ENCODE peak calls at places on chromosome 12, in six cellular contexts. B is GM10248; S is GM12865; P is CD8-positive, alpha-beta T cell; F is neural progenitor cell; C is mammary epithelial cell. U is an unnamed sample.

GRCh38 chr12:108800591-108800990 is 56.8 kb downstream of the SSH1 start:
- DNase-seq in B (no peak), S (no peak), P (no peak), F (no peak), C (no peak), U (no peak)

GRCh38 chr12:25859976-25860375 is 98.5 kb upstream of the RASSF8 start:
- DNase-seq in B (no peak), S (no peak), P (no peak), F (no peak), C (peak), U (no peak)

GRCh38 chr12:15584366-15585041 is 204.7 kb downstream of the EPS8 start:
- DNase-seq in B (peak), S (peak), P (no peak), F (peak), C (no peak), U (no peak)

GRCh38 chr12:24979286-24979685 is 30.4 kb upstream of the BCAT1 start:
- DNase-seq in B (no peak), S (peak), P (no peak), F (no peak), C (no peak), U (no peak)

GRCh38 chr12:21774358-21775129 is at the start of gene KCNJ8:
- DNase-seq in B (peak), S (no peak), P (no peak), F (peak), C (no peak), U (peak)

GRCh38 chr12:6327591-6328041 is 14.3 kb downstream of the TNFRSF1A start:
- DNase-seq in B (no peak), S (no peak), P (no peak), F (no peak), C (no peak), U (no peak)

GRCh38 chr12:623865-624372 is 39.3 kb downstream of the NINJ2 start:
- DNase-seq in B (no peak), S (no peak), P (no peak), F (no peak), C (no peak), U (no peak)

GRCh38 chr12:105922670-105923102 is 216.1 kb downstream of the NUAK1 start:
- DNase-seq in B (no peak), S (no peak), P (no peak), F (no peak), C (peak), U (no peak)

GRCh38 chr12:18864900-18865561 is 127.1 kb downstream of the CAPZA3 start:
- DNase-seq in B (no peak), S (peak), P (no peak), F (no peak), C (peak), U (no peak)

GRCh38 chr12:121581681-121582439 is 1.0 kb upstream of the KDM2B start:
- DNase-seq in B (no peak), S (no peak), P (no peak), F (peak), C (no peak), U (no peak)

GRCh38 chr12:56084958-56085543 is 5.1 kb downstream of the ERBB3 start:
- DNase-seq in B (no peak), S (peak), P (no peak), F (peak), C (no peak), U (peak)

GRCh38 chr12:113002155-113002554 is 23.8 kb downstream of the OAS2 start:
- DNase-seq in B (no peak), S (no peak), P (no peak), F (no peak), C (no peak), U (no peak)

GRCh38 chr12:100995201-100995600 is 200.6 kb downstream of the ANO4 start:
- DNase-seq in B (peak), S (peak), P (no peak), F (peak), C (peak), U (no peak)

GRCh38 chr12:100991059-100991562 is 196.5 kb downstream of the ANO4 start:
- DNase-seq in B (no peak), S (no peak), P (no peak), F (no peak), C (no peak), U (no peak)

GRCh38 chr12:100992194-100992593 is 197.6 kb downstream of the ANO4 start:
- DNase-seq in B (no peak), S (no peak), P (no peak), F (no peak), C (no peak), U (no peak)

GRCh38 chr12:100995771-100996170 is 201.2 kb downstream of the ANO4 start:
- DNase-seq in B (peak), S (peak), P (no peak), F (no peak), C (no peak), U (no peak)

GRCh38 chr12:100993916-100994315 is 199.3 kb downstream of the ANO4 start:
- DNase-seq in B (no peak), S (no peak), P (no peak), F (peak), C (no peak), U (no peak)
- TF ChIP-seq CTCF in B (no peak), S (no peak), P (no peak), F (peak), C (no peak), U (no peak)

GRCh38 chr12:115225845-115226244 is 541.9 kb upstream of the TBX3 start:
- DNase-seq in B (no peak), S (no peak), P (no peak), F (no peak), C (no peak), U (no peak)

GRCh38 chr12:115224031-115224430 is 540.1 kb upstream of the TBX3 start:
- DNase-seq in B (no peak), S (no peak), P (no peak), F (peak), C (no peak), U (no peak)

GRCh38 chr12:115227137-115227615 is 543.2 kb upstream of the TBX3 start:
- DNase-seq in B (no peak), S (no peak), P (no peak), F (no peak), C (peak), U (no peak)

GRCh38 chr12:115223322-115223721 is 539.3 kb upstream of the TBX3 start:
- DNase-seq in B (no peak), S (no peak), P (no peak), F (no peak), C (peak), U (no peak)

DNA sequence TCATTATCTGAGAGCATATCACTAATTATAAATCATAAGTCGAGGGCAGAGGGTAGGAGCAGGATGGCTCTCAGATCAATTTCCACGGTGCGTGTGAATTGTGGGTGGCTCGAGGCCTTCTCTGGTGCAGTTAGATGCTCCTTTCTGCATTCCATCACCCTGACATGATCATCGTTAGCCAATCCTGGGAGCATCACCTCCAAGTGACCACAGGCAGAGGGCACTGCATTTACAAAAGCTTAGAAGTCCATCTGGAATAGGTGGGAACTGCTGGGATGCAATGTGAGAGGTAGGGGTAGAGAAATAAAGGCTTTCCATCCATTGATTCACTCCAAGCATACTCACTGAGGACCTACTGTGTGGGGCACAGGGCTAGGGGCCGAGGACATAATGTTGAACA is 538.2 kb upstream of the TBX3 start:
- DNase-seq in B (no peak), S (no peak), P (no peak), F (no peak), C (no peak), U (no peak)
- TF ChIP-seq CTCF in B (no peak), S (no peak), P (no peak), F (no peak), C (no peak), U (no peak)

GRCh38 chr12:111677186-111677585 is 8.6 kb downstream of the BRAP start:
- DNase-seq in B (no peak), S (no peak), P (no peak), F (no peak), C (no peak), U (no peak)

GRCh38 chr12:111672822-111673381 is 12.9 kb downstream of the BRAP start:
- DNase-seq in B (no peak), S (no peak), P (no peak), F (no peak), C (no peak), U (no peak)

DNA sequence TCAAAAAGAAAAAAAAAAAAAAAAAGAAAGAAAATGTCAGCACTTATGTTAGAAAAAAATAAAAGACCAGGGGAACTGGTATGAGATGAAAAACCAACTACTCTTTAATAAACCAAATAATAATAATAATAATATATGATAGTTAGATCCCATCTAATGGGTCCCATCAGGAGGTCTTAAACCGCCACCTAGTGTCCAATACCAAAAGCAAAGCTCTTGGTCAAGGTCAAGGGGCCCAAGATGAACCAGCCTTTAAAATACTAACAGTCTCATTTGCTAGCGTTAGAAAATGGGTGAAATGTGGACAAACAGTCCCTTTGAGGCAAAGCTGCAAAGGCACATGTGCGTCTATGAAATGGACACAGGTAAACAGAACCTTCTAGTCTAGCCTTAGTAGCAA is 12.3 kb downstream of the BRAP start:
- DNase-seq in B (no peak), S (peak), P (no peak), F (no peak), C (no peak), U (no peak)
- TF ChIP-seq CTCF in B (peak), S (peak), P (no peak), F (no peak), C (peak), U (peak)

GRCh38 chr12:130661059-130661458 is 55.0 kb downstream of the RIMBP2 start:
- DNase-seq in B (no peak), S (no peak), P (no peak), F (no peak), C (no peak), U (no peak)

GRCh38 chr12:130664252-130664651 is 51.8 kb downstream of the RIMBP2 start:
- DNase-seq in B (no peak), S (no peak), P (no peak), F (no peak), C (no peak), U (no peak)

GRCh38 chr12:130664772-130665171 is 51.3 kb downstream of the RIMBP2 start:
- DNase-seq in B (no peak), S (no peak), P (no peak), F (no peak), C (no peak), U (no peak)

GRCh38 chr12:130663510-130663909 is 52.6 kb downstream of the RIMBP2 start:
- DNase-seq in B (no peak), S (peak), P (no peak), F (no peak), C (no peak), U (no peak)

DNA sequence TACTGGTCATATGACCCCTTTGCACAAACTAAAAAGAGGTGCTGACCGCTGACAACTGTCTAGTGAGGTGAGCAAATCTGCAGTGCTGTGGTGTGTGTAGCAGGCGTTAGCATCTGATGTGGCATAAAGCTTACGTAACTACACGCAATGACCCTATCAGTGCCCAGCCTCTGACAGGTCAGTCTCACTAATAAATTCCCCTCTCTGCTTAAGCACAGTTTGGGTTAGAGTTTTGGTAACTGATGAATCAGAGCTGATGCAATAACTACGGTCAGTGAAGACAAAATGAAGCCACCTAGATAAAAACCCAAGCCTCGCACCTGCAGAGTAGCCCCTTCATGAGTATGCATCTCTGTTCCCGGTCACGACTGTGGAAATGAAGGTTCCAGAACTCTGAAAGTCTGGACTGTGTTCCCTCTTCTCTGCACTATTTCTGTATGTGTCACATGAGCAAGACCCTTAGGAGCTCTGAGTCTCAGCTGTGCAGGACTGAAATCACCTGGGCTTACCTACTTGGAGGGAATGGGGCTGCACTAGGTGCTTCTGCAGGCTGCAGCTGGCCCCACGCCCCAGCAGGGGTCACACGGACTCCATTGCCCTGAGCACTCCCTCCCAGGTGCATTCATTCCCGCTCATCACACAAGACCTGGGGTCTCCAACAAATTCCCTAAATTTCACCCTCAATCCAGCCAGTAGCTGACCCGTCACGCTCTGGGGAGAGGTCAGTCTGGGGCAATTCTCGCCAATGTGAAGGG is 54.4 kb downstream of the RIMBP2 start:
- DNase-seq in B (no peak), S (no peak), P (no peak), F (peak), C (no peak), U (peak)
- TF ChIP-seq CTCF in B (no peak), S (peak), P (no peak), F (no peak), C (no peak), U (peak)